ENCODE peak calls at places on chromosomes 12 and 14, in eight cellular contexts. H is right atrium auricular region, G is DND-41, V is psoas muscle, W is lung, K is upper lobe of right lung, F is neural progenitor cell, A is mammary epithelial cell. Q is an unnamed sample. For H3K27me3, the result is how much of the 10 kb centered on the place peaks cover.

GRCh38 chr12:5497329-5498058 is 65.6 kb downstream of the NTF3 start:
- DNase-seq in A (no peak), H (no peak), W (no peak), G (no peak), V (no peak), K (no peak), F (no peak), Q (no peak)

GRCh38 chr12:24227550-24227949 is 278.1 kb upstream of the SOX5 start:
- DNase-seq in H (no peak), W (no peak), K (no peak), A (no peak), G (no peak), F (no peak), V (no peak), Q (no peak)

GRCh38 chr14:56185991-56186390 is 67.8 kb downstream of the PELI2 start:
- DNase-seq in V (no peak), W (no peak), K (no peak), G (no peak), H (no peak), F (no peak), A (no peak), Q (no peak)

GRCh38 chr12:18684430-18684829 is 53.4 kb downstream of the PLCZ1 start:
- DNase-seq in V (no peak), F (no peak), A (peak), G (no peak), W (no peak), K (no peak), H (no peak), Q (no peak)

GRCh38 chr14:104561124-104561531 is 18.4 kb upstream of the C14orf180 start:
- DNase-seq in V (peak), G (no peak), H (no peak), A (no peak), K (no peak), F (no peak), W (no peak), Q (no peak)

GRCh38 chr14:105250986-105251385 is 2.7 kb downstream of the BTBD6 start:
- DNase-seq in F (no peak), K (no peak), W (no peak), H (no peak), G (no peak), A (no peak), V (no peak), Q (no peak)

GRCh38 chr14:92534863-92535654 is 21.5 kb downstream of the RIN3 start:
- DNase-seq in A (no peak), K (peak), G (no peak), H (no peak), W (no peak), V (no peak), F (no peak), Q (no peak)

GRCh38 chr14:41130274-41130673 is 476.4 kb upstream of the LRFN5 start:
- DNase-seq in W (no peak), G (no peak), A (no peak), K (no peak), H (no peak), F (peak), V (no peak), Q (no peak)

GRCh38 chr14:42013560-42013959 is 406.9 kb downstream of the LRFN5 start:
- DNase-seq in A (no peak), W (no peak), K (no peak), F (no peak), G (no peak), V (no peak), H (no peak), Q (no peak)

GRCh38 chr12:52561880-52562449 is 9.0 kb upstream of the KRT71 start:
- DNase-seq in A (no peak), K (no peak), H (no peak), F (peak), W (peak), G (no peak), V (no peak), Q (no peak)

GRCh38 chr14:24121210-24121609 is 6.5 kb upstream of the NRL start:
- DNase-seq in A (no peak), F (no peak), W (no peak), H (no peak), V (no peak), G (no peak), K (no peak), Q (no peak)

GRCh38 chr12:13211859-13212664 is 15.5 kb downstream of the EMP1 start:
- DNase-seq in H (no peak), V (no peak), K (no peak), G (peak), F (peak), A (no peak), W (peak), Q (peak)

GRCh38 chr14:20757963-20758362 is 10.2 kb upstream of the EDDM3B start:
- DNase-seq in W (no peak), K (no peak), H (no peak), G (peak), V (no peak), F (peak), A (no peak), Q (no peak)

GRCh38 chr14:67934087-67934486 is 114.5 kb downstream of the RAD51B start:
- DNase-seq in W (peak), H (no peak), G (peak), K (no peak), A (peak), V (no peak), F (peak), Q (no peak)

GRCh38 chr14:96145116-96145864 is 59.3 kb upstream of the BDKRB2 start:
- DNase-seq in A (no peak), V (no peak), H (no peak), F (no peak), W (no peak), G (no peak), K (no peak), Q (no peak)
- H3K4me3 ChIP-seq in A (no peak), V (no peak), H (no peak), F (no peak), W (no peak), G (no peak), K (no peak), Q (no peak)

GRCh38 chr12:87939182-87939581 is 90.0 kb downstream of the C12orf50 start:
- DNase-seq in V (no peak), A (no peak), K (no peak), F (no peak), G (no peak), H (no peak), W (no peak), Q (no peak)
- TF ChIP-seq CTCF in V (no peak), A (no peak), K (no peak), F (no peak), G (no peak), H (no peak), W (no peak), Q (no peak)

GRCh38 chr12:108455706-108456105 is 59.4 kb upstream of the FICD start:
- DNase-seq in V (no peak), K (no peak), F (no peak), W (no peak), H (no peak), G (no peak), A (no peak), Q (peak)

GRCh38 chr12:108461071-108461670 is 53.9 kb upstream of the FICD start:
- DNase-seq in W (no peak), G (no peak), V (no peak), A (no peak), H (no peak), K (no peak), F (no peak), Q (no peak)

GRCh38 chr12:108457734-108458361 is 57.2 kb upstream of the FICD start:
- DNase-seq in V (no peak), G (no peak), W (no peak), F (no peak), H (no peak), K (no peak), A (no peak), Q (no peak)

GRCh38 chr12:108457006-108457733 is 57.9 kb upstream of the FICD start:
- DNase-seq in V (no peak), W (no peak), K (no peak), A (peak), F (peak), G (peak), H (no peak), Q (peak)

DNA sequence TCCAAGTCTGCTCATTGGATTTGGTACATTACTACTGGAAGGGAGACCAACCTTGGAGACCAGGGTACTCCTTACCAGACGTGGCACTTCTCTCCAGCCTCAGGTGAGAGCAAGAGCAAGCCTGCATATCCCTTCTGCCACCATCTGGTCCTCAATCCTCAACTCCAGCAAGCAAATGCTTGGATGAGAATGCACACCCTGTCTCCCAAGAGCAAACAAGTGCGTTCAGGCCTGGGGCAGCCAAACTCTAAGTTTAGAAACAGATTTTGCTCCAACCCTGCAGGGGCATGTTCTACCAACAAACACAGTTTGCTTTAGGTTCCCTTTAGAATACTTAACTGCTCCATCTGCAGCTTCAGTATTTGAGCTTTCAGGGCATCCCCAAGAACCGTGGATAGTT is 56.0 kb upstream of the FICD start:
- DNase-seq in K (no peak), H (no peak), G (no peak), F (no peak), A (no peak), V (no peak), W (no peak), Q (no peak)
- H3K27me3 ChIP-seq in K (under half), H (under half), G (under half), F (under half), A (under half), V (under half), W (under half), Q (under half)

DNA sequence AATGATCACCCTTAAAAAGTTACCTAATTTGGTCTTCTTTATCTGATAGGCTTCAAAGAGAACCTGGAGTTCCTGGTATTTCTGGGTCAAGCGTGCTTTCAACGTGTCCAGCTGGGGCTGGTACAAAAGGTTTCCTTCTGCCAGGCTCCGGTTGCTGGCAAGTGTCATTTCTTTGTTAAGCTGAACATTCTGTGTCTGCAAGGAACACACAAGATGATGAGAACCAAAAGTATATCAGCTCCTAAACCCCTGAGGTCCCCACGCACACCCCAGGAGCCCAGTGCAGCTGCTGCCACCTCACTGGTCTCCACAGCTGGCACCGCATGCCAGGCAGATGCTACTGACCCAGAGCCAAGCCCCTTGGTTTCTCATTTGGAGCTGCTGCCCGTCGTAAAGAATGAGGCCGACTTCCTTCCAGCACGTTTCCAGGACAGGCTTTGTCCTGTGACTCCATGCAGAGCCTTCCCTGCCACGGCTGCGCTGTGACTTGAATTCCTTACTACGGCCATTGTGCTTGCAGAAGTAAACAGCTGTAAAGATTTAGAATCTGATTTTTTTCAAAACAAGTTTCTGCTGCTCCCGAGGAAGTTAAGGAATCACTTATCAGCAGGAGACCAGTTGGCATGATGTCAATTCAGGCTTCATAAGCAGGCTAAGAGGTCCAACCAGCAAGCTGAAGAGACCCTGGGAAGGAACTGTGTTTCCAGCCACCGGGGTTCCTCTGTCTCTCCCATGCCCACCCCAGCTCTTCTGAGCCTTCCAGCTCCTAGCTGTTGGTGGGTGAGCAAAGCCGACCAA is 24.9 kb downstream of the VPS37B start:
- DNase-seq in W (no peak), K (peak), H (no peak), A (no peak), G (no peak), F (peak), V (no peak), Q (no peak)
- H3K4me3 ChIP-seq in W (no peak), K (peak), H (peak), A (no peak), G (no peak), F (peak), V (peak), Q (peak)

DNA sequence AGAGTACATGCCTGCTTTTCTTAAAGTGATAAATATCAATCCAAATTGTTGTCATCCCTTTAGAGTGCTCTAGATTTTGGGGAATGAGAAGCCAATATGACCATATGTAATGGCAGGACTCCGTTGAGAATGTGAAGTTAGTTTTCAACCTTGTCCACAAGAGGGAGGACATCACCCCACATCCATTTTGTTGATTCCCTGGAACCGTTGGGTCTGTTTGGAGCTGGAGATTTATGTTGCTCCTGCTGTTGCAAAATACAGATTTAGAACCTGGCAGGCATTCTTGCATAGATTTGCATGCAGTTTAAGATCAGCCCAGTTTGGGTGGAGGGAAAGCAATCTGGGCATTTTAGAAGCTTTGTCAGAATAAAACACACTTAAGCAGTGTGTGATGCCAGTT is 620.1 kb downstream of the NRXN3 start:
- DNase-seq in F (peak), H (no peak), A (no peak), W (no peak), G (no peak), V (no peak), K (no peak), Q (no peak)
- TF ChIP-seq CTCF in F (peak), H (no peak), A (no peak), W (no peak), G (no peak), V (no peak), K (no peak), Q (no peak)